ENCODE peak calls at places on chromosomes 6 and 20, in four cellular contexts. Z is K562, S is HepG2, R is HCT116. K is an unnamed sample.

GRCh38 chr6:106077170-106077569 is 9.0 kb upstream of the PRDM1 start:
- DNase-seq in Z (no peak), S (no peak), R (no peak), K (no peak)

GRCh38 chr6:134358320-134358719 is 40.4 kb upstream of the SGK1 start:
- DNase-seq in Z (no peak), S (no peak), R (no peak), K (no peak)

GRCh38 chr20:38046572-38046971 is 13.0 kb downstream of the RPRD1B start:
- DNase-seq in Z (no peak), S (no peak), R (no peak), K (no peak)

GRCh38 chr20:4068708-4069107 is 53.4 kb upstream of the RNF24 start:
- DNase-seq in Z (peak; percentile 54), S (no peak), R (no peak), K (no peak)

GRCh38 chr6:122825180-122825579 is 36.1 kb downstream of the SMPDL3A start:
- DNase-seq in Z (no peak), S (no peak), R (no peak), K (no peak)

GRCh38 chr6:127201321-127201720 is 65.3 kb upstream of the RNF146 start:
- DNase-seq in Z (no peak), S (no peak), R (no peak), K (no peak)

GRCh38 chr6:103983860-103984259 is 875.9 kb downstream of the HACE1 start:
- DNase-seq in Z (no peak), S (no peak), R (no peak), K (peak; percentile 33)

GRCh38 chr6:165556116-165556843 is 106.8 kb downstream of the PDE10A start:
- DNase-seq in Z (no peak), S (peak; percentile 53), R (no peak), K (peak; percentile 35)

GRCh38 chr20:16293590-16293989 is 279.7 kb downstream of the KIF16B start:
- DNase-seq in Z (no peak), S (no peak), R (no peak), K (peak; percentile 41)

GRCh38 chr20:60437418-60437817 is 479.2 kb downstream of the CDH26 start:
- DNase-seq in Z (no peak), S (no peak), R (no peak), K (no peak)

GRCh38 chr20:58700823-58701222 is 8.2 kb downstream of the NPEPL1 start:
- DNase-seq in Z (no peak), S (no peak), R (no peak), K (no peak)

GRCh38 chr6:24603241-24603640 is 42.8 kb downstream of the KIAA0319 start:
- DNase-seq in Z (no peak), S (no peak), R (no peak), K (no peak)

GRCh38 chr6:19643287-19643686 is 193.9 kb upstream of the ID4 start:
- DNase-seq in Z (no peak), S (no peak), R (no peak), K (no peak)

GRCh38 chr6:169397684-169398083 is 144.0 kb upstream of the THBS2 start:
- DNase-seq in Z (no peak), S (no peak), R (no peak), K (no peak)

GRCh38 chr6:36235309-36235708 is 34.6 kb upstream of the PNPLA1 start:
- DNase-seq in Z (no peak), S (no peak), R (no peak), K (no peak)

GRCh38 chr6:131383421-131384411 is 189.3 kb upstream of the ARG1 start:
- DNase-seq in Z (no peak), S (no peak), R (no peak), K (no peak)

GRCh38 chr6:158256746-158257424 is 55.4 kb upstream of the TULP4 start:
- DNase-seq in Z (no peak), S (no peak), R (no peak), K (no peak)

GRCh38 chr6:148999921-149000589 is 253.2 kb downstream of the UST start:
- DNase-seq in Z (no peak), S (no peak), R (no peak), K (no peak)

GRCh38 chr6:136059308-136059707 is 190.8 kb downstream of the MTFR2 start:
- DNase-seq in Z (no peak), S (no peak), R (no peak), K (no peak)

GRCh38 chr20:62561948-62562347 is 80.4 kb upstream of the SLCO4A1 start:
- DNase-seq in Z (no peak), S (no peak), R (no peak), K (no peak)

GRCh38 chr6:44850367-44850766 is 462.9 kb downstream of the CDC5L start:
- DNase-seq in Z (no peak), S (no peak), R (no peak), K (no peak)

GRCh38 chr6:170205534-170206316 is 85.2 kb downstream of the DLL1 start:
- DNase-seq in Z (no peak), S (no peak), R (no peak), K (no peak)

GRCh38 chr20:59955131-59955796 is 3.0 kb upstream of the CDH26 start:
- DNase-seq in Z (peak; percentile 14), S (peak; percentile 53), R (peak; percentile 12), K (no peak)

GRCh38 chr6:31464252-31465184 is 33.4 kb upstream of the MICB start:
- DNase-seq in Z (no peak), S (no peak), R (no peak), K (no peak)

GRCh38 chr6:128406453-128406852 is 113.9 kb downstream of the PTPRK start:
- DNase-seq in Z (no peak), S (peak; percentile 24), R (no peak), K (no peak)

GRCh38 chr6:43734294-43734665 is 35.7 kb upstream of the VEGFA start:
- DNase-seq in Z (no peak), S (no peak), R (no peak), K (no peak)

GRCh38 chr6:143232849-143233248 is 172.2 kb downstream of the AIG1 start:
- DNase-seq in Z (peak; percentile 56), S (peak; percentile 65), R (peak; percentile 15), K (no peak)

GRCh38 chr6:130306377-130306776 is 59.4 kb upstream of the TMEM200A start:
- DNase-seq in Z (no peak), S (no peak), R (no peak), K (no peak)

GRCh38 chr6:87342829-87343228 is 1.8 kb upstream of the C6orf163 start:
- DNase-seq in Z (no peak), S (peak; percentile 73), R (no peak), K (no peak)

GRCh38 chr20:54665812-54666211 is 190.4 kb downstream of the DOK5 start:
- DNase-seq in Z (no peak), S (no peak), R (no peak), K (no peak)

GRCh38 chr6:40912158-40912946 is 126.7 kb downstream of the UNC5CL start:
- DNase-seq in Z (peak; percentile 67), S (peak; percentile 75), R (no peak), K (peak; percentile 32)

DNA sequence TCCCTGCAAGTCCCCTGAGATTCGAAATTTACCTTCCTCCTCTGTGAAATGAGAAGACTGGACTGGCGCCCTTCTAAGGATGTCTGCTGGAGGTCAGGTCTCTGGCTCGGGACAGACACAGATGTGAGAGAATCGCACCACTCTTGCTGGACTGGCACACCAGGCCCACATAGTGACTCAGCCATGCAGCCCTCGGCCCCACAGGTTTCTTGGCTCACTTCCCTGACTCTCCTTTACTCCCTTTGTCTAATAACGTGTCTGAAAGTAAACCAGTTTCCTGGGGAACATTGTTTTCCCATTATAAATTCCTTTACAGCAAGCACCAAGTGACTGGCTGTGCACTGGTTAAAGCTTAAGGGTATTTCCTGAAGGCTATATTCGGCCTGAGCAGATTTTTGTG is 106.7 kb upstream of the PLEKHG1 start:
- DNase-seq in Z (no peak), S (no peak), R (no peak), K (no peak)
- TF ChIP-seq TCF7L2 in Z (no peak), S (no peak), R (no peak), K (no peak)

GRCh38 chr6:85866758-85867401 is 224.2 kb upstream of the SYNCRIP start:
- DNase-seq in Z (no peak), S (no peak), R (no peak), K (no peak)

GRCh38 chr6:85866373-85866740 is 223.7 kb upstream of the SYNCRIP start:
- DNase-seq in Z (no peak), S (no peak), R (no peak), K (no peak)

GRCh38 chr6:85865665-85866372 is 223.1 kb upstream of the SYNCRIP start:
- DNase-seq in Z (no peak), S (peak; percentile 74), R (peak; percentile 3), K (no peak)

GRCh38 chr6:85867595-85867994 is 224.9 kb upstream of the SYNCRIP start:
- DNase-seq in Z (no peak), S (no peak), R (no peak), K (no peak)

DNA sequence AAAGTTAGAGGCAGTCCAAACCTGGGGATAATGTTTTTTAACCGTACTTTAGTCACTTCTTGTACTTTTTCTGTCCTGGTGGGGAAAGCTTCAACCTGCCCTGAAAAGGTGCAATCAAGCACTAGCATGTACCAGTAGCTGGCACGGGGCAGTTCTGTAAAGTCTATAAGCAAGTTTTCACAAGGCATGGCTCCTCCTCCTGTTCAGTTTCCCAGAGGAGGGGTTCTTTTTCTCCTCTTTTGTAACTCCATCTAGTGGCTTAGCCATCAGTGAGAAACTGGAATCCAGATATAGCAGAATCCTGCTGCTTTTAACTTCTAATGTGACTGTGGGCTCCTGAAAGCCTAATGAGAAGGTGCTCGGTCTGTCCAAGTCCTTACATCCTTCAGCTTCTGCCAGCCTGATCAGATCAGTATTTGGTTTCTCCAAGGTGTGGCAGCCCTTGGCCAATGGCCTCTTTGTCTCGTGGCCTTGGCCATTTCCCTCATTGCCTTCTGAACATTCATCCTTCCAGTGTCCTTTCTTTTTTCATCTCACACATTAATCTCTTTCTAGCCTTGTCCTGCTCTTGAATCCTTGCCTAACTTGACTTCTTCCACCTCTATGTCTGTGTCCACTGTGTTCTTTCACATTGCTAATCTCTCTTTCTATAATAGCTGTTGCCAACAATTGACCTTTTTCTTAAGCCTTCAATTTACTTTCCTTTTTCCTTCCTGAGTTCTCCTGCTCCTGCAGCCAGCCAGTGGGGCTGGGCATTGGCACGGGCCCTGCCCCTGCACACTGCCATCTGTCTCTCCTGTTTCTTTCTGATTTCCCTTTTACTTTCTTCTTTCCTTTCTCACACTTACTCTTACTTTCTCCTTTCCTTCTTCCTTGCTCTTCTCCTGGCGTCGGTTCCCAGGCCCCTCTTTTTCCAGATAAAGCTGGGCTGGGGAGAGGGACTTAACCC is 222.0 kb upstream of the SYNCRIP start:
- DNase-seq in Z (no peak), S (peak; percentile 38), R (no peak), K (no peak)
- H3K27ac ChIP-seq in Z (no peak overlapping the region), S (no peak overlapping the region), R (no peak overlapping the region), K (no peak overlapping the region)

GRCh38 chr6:167211870-167212715 is 54.3 kb upstream of the GPR31 start:
- DNase-seq in Z (no peak), S (no peak), R (no peak), K (no peak)
- TF ChIP-seq TCF7L2 in Z (no peak), S (no peak), R (no peak), K (no peak)

DNA sequence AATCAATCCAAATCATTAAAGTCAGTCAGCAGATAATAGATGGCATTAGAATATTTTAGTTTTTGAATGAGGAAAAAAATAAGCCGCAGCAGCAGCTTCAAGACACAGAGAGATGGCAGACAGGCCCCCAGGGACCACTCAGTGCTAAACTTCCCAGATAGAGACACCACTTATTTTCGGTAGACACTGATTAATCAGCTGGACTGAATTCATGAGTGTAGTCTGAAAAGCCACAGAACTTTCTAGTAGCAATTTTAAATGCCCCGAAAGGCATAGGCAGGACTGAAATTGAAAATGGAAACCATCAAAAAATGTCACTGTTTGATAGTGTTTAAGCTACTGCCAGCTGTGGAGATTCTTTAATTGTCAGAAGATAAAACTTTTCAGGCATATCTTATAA is 3.1 kb upstream of the CLDN20 start:
- DNase-seq in Z (no peak), S (no peak), R (no peak), K (no peak)
- H3K27ac ChIP-seq in Z (no peak overlapping the region), S (no peak overlapping the region), R (no peak overlapping the region), K (no peak overlapping the region)

K was measured in Panc1.